ENCODE peak calls at places on chromosomes 1 and 21, in five cellular contexts. L, S, H, D and X are unnamed samples.

GRCh38 chr21:33203371-33203724 is 26.4 kb upstream of the IFNAR2 start:
- DNase-seq in H (no peak), S (no peak), L (no peak), D (no peak), X (no peak)

GRCh38 chr1:47769279-47769678 is 227.9 kb downstream of the TRABD2B start:
- DNase-seq in S (no peak), D (no peak), L (no peak), H (no peak), X (no peak)

GRCh38 chr1:15852036-15852827 is 4.7 kb downstream of the SPEN start:
- DNase-seq in D (no peak), H (no peak), S (no peak), L (no peak), X (no peak)

GRCh38 chr1:218346391-218347204 is 1.5 kb downstream of the TGFB2 start:
- DNase-seq in L (no peak), D (no peak), H (no peak), S (no peak), X (no peak)

GRCh38 chr1:225413708-225414375 is 14.0 kb downstream of the LBR start:
- DNase-seq in S (no peak), D (no peak), L (no peak), H (no peak), X (no peak)

GRCh38 chr21:41111681-41112080 is 56.3 kb upstream of the BACE2 start:
- DNase-seq in H (no peak), D (no peak), S (no peak), L (no peak), X (no peak)

GRCh38 chr1:59116920-59117542 is 179.9 kb upstream of the FGGY start:
- DNase-seq in H (no peak), L (peak), S (no peak), D (peak), X (no peak)

GRCh38 chr1:10530281-10530740 is 55.6 kb downstream of the PEX14 start:
- DNase-seq in S (no peak), H (no peak), D (peak), L (no peak), X (peak)

GRCh38 chr1:164707868-164708331 is 148.9 kb downstream of the PBX1 start:
- DNase-seq in D (no peak), H (no peak), L (no peak), S (no peak), X (no peak)

GRCh38 chr1:36453600-36454388 is 3.5 kb upstream of the OSCP1 start:
- DNase-seq in S (no peak), D (no peak), L (no peak), H (no peak), X (no peak)

GRCh38 chr1:183284086-183284485 is 98.0 kb downstream of the LAMC2 start:
- DNase-seq in S (no peak), L (no peak), H (no peak), D (no peak), X (no peak)

GRCh38 chr1:111852216-111852615 is 96.5 kb downstream of the DDX20 start:
- DNase-seq in S (no peak), L (no peak), H (no peak), D (no peak), X (no peak)

GRCh38 chr1:228141082-228141870 is 1.2 kb downstream of the GUK1 start:
- DNase-seq in S (no peak), L (no peak), H (no peak), D (no peak), X (no peak)

GRCh38 chr21:10639123-10639522 is 117.7 kb downstream of the TPTE start:
- DNase-seq in S (no peak), L (no peak), D (no peak), H (no peak), X (no peak)

GRCh38 chr1:88697503-88697902 is 13.4 kb downstream of the PKN2 start:
- DNase-seq in H (no peak), D (no peak), S (no peak), L (no peak), X (no peak)

GRCh38 chr1:6234502-6235295 is 1.1 kb downstream of the ICMT start:
- DNase-seq in S (no peak), H (no peak), D (no peak), L (no peak), X (no peak)

GRCh38 chr1:233082778-233083550 is 132.6 kb downstream of the NTPCR start:
- DNase-seq in D (no peak), H (no peak), L (no peak), S (no peak), X (no peak)

GRCh38 chr1:56297948-56298347 is 281.4 kb downstream of the PLPP3 start:
- DNase-seq in L (no peak), H (peak), D (no peak), S (no peak), X (no peak)

GRCh38 chr1:11563560-11564069 is 84.7 kb downstream of the DISP3 start:
- DNase-seq in H (no peak), S (no peak), D (no peak), L (no peak), X (peak)

GRCh38 chr1:99305626-99306025 is 41.3 kb downstream of the PLPPR4 start:
- DNase-seq in D (no peak), L (no peak), S (no peak), H (no peak), X (no peak)

GRCh38 chr1:47903723-47904122 is 93.5 kb downstream of the TRABD2B start:
- DNase-seq in D (no peak), L (no peak), S (no peak), H (no peak), X (no peak)

GRCh38 chr1:22855668-22856606 is 116.7 kb downstream of the LACTBL1 start:
- DNase-seq in H (no peak), L (no peak), S (no peak), D (no peak), X (no peak)

GRCh38 chr1:216600730-216601426 is 122.4 kb downstream of the ESRRG start:
- DNase-seq in H (peak), S (no peak), D (peak), L (peak), X (peak)

GRCh38 chr1:17994046-17994445 is 113.6 kb upstream of the IGSF21 start:
- DNase-seq in S (no peak), L (no peak), H (no peak), D (no peak), X (no peak)

GRCh38 chr21:41367598-41368360 is 6.0 kb downstream of the MX2 start:
- DNase-seq in D (no peak), L (no peak), H (no peak), S (peak), X (no peak)

GRCh38 chr1:79042117-79042516 is 35.6 kb upstream of the ADGRL4 start:
- DNase-seq in L (no peak), S (peak), H (no peak), D (no peak), X (no peak)

GRCh38 chr1:116710326-116711060 is 43.0 kb upstream of the IGSF3 start:
- DNase-seq in H (no peak), L (no peak), D (no peak), S (no peak), X (no peak)

GRCh38 chr1:62362061-62362951 is 43.1 kb upstream of the KANK4 start:
- DNase-seq in H (no peak), S (no peak), D (no peak), L (no peak), X (no peak)

GRCh38 chr21:46459356-46460112 is 843 bp downstream of the DIP2A start:
- DNase-seq in H (no peak), S (no peak), L (no peak), D (no peak), X (no peak)

GRCh38 chr1:21012937-21013336 is 163.8 kb downstream of the EIF4G3 start:
- DNase-seq in D (no peak), S (no peak), H (no peak), L (no peak), X (peak)

DNA sequence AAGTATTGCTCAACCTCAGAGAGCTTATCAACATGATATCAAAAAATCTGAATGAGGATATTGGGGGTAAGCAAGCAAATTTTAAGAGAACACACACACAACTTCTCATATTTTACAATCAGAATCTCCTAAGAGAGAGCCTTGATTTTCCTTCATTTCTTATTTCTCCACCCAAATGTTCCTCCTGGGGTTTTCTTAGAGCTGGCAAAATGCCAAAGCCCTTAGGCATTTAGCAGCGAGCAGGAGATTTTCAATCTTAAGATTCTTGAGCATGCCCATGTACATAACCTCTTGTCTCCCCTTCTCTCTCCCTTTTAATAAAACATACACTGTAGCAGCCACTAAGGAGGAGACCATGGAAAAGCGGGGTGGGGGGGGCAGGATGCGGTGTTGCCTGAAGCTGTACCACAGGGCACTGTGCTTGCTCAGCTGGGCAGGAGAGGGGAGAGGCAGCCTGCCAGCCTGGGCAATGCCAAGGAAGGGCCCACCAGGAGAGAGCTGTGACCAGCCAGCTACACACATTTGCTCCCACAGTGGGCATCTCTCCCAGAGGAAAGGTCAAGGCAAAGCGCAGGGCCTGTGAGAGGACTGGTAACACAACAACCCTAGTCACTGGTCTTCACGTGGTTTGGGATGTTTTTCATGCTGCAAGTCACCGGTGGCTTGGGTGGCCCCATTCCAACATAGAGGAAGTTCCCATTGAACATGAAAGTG is 4.3 kb downstream of the BRINP2 start:
- DNase-seq in H (no peak), S (no peak), D (no peak), L (no peak), X (no peak)
- TF ChIP-seq SUZ12 in H (no peak), S (no peak), D (no peak), L (no peak), X (no peak)

GRCh38 chr1:8013800-8014199 is 12.3 kb downstream of the ERRFI1 start:
- DNase-seq in S (no peak), D (no peak), H (no peak), L (no peak), X (no peak)

GRCh38 chr1:8015809-8016165 is 10.3 kb downstream of the ERRFI1 start:
- DNase-seq in S (no peak), H (no peak), D (no peak), L (no peak), X (no peak)

GRCh38 chr1:8014381-8014988 is 11.6 kb downstream of the ERRFI1 start:
- DNase-seq in H (no peak), S (no peak), D (no peak), L (no peak), X (no peak)

GRCh38 chr1:8016244-8017241 is 9.6 kb downstream of the ERRFI1 start:
- DNase-seq in S (no peak), D (no peak), L (no peak), H (no peak), X (no peak)

GRCh38 chr1:8015036-8015808 is 10.9 kb downstream of the ERRFI1 start:
- DNase-seq in S (peak), H (peak), D (no peak), L (no peak), X (peak)
- TF ChIP-seq SUZ12 in S (no peak), H (no peak), D (no peak), L (no peak), X (no peak)

GRCh38 chr1:235758931-235759330 is 107.8 kb downstream of the LYST start:
- DNase-seq in H (no peak), D (no peak), S (no peak), L (no peak), X (no peak)
- TF ChIP-seq SUZ12 in H (no peak), D (no peak), S (no peak), L (no peak), X (no peak)

GRCh38 chr1:181712636-181713238 is 229.4 kb downstream of the CACNA1E start:
- DNase-seq in L (no peak), S (no peak), D (no peak), H (no peak), X (no peak)
- TF ChIP-seq SUZ12 in L (no peak), S (no peak), D (no peak), H (no peak), X (no peak)

DNA sequence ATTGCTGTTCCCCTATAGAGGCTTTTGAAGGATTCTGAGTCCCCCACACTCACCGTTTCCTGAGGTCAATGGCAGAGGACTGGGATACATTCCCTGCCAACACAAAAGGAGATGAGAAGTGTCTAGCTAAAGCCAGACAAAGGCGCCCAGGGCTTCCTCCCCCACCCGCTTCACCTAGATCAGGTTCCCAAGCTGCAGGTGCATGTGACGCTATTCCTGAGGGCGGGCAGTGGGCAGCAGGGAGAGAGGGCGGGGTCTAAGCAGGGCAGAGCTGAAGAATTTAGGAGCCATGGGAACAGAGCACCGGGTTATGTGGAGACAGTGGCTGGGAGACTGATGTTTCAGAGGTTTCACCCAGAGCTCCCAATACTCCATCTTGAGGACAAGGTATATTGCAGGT is 6.0 kb upstream of the ARHGEF2 start:
- DNase-seq in H (no peak), D (no peak), L (no peak), S (no peak), X (no peak)
- TF ChIP-seq SUZ12 in H (no peak), D (no peak), L (no peak), S (no peak), X (no peak)

DNA sequence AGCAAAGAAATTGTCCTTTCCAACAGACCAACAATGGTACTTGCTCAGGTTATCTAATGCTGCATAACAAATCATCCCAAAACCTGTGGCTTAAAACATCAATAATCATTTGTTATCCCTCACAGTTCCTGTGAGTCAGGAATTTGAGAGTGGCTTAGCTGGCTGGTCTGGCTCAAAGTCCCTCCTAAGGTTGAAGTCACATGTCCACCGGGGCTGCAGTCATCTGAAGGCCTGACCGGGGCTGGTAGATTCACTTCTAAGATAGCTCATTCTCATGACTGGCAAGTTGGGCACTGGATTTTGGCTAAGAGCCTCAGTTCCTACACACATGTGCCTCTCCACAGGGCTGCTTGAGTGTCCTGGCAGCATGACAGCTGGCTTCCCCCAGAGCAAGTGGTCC is 16.9 kb downstream of the ERI3 start:
- DNase-seq in L (no peak), S (no peak), D (no peak), H (peak), X (no peak)
- TF ChIP-seq SUZ12 in L (no peak), S (no peak), D (no peak), H (no peak), X (no peak)

GRCh38 chr1:53070621-53071020 is 8.6 kb downstream of the PODN start:
- DNase-seq in L (no peak), S (no peak), D (no peak), H (no peak), X (no peak)

GRCh38 chr1:53073287-53073686 is 11.3 kb downstream of the PODN start:
- DNase-seq in S (no peak), L (no peak), D (no peak), H (no peak), X (no peak)

GRCh38 chr1:53071915-53072314 is 9.9 kb downstream of the PODN start:
- DNase-seq in L (no peak), D (no peak), H (no peak), S (no peak), X (no peak)

GRCh38 chr1:53069663-53070327 is 7.8 kb downstream of the PODN start:
- DNase-seq in S (no peak), D (no peak), H (no peak), L (no peak), X (no peak)

DNA sequence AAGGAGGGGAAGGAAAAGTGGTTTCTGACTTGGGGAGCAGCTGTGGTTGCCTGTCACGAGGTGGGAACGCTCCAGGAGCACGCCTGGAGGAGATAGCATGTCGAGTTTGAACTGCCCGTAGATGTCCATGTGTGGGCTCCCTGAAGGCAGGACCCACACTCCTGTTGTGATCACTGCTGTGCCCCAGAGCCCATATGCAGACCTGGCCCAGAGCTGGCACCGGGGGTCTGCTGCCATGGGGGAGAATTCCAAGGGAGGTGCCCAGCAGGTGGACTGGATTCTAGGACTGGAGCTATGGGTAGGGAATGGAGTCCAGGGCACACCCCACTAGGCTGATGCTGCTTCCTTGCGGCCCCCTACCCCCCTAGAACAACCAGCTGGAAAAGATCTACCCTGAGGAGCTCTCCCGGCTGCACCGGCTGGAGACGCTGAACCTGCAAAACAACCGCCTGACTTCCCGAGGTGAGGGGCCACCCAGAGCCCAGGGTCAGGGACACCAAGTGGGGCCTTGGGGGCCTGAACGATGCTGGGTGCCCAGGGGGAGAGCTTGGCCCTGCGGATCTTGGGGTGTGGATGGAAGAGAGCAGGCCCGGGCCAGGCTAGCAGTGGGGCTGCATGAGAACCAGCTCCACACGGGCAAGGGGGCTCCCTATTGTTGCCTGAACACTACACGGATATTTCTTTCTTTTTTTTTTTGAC is 9.3 kb downstream of the PODN start:
- DNase-seq in H (no peak), S (no peak), L (no peak), D (no peak), X (no peak)
- TF ChIP-seq SUZ12 in H (no peak), S (no peak), L (no peak), D (no peak), X (no peak)

GRCh38 chr1:221888218-221888617 is 146.3 kb upstream of the DUSP10 start:
- DNase-seq in H (no peak), S (no peak), L (no peak), D (no peak), X (no peak)

GRCh38 chr1:221886311-221887090 is 144.6 kb upstream of the DUSP10 start:
- DNase-seq in S (no peak), L (no peak), D (no peak), H (no peak), X (no peak)

GRCh38 chr1:221888801-221889200 is 146.9 kb upstream of the DUSP10 start:
- DNase-seq in L (no peak), S (no peak), D (no peak), H (no peak), X (no peak)

GRCh38 chr1:221887758-221888157 is 145.9 kb upstream of the DUSP10 start:
- DNase-seq in D (no peak), L (no peak), S (no peak), H (no peak), X (no peak)

DNA sequence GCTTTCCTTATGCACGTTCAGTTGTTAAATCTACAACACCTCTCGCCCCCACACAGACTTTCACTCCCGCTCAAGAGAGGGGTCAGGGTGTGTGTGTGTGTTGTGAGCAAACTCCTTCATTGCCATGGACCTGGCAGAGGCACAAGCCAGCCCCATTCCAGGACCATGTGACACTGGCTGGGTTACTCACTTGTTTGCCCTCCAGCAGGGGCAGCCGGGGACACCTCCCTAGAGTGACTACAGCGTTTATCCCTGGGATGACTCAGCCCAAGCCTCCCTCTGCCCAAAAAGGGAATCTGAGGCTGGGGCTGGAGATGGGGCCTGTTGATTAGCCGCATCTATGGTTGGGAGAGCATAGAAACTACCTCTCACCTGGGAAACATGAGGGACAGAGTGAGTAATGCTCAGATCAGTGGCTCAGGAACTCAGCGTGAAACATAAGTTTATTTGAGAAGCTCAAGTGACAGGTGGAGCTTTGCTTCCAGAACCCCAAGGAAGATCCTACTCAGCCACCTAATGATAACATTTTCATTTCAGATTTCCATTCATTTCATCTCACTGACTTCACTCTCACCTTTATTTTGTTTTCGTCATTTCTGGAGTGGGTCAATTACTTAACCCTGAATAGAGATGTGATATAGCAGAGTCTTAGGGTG is 145.3 kb upstream of the DUSP10 start:
- DNase-seq in L (peak), H (peak), S (no peak), D (peak), X (peak)
- TF ChIP-seq SUZ12 in L (no peak), H (no peak), S (no peak), D (no peak), X (no peak)

DNA sequence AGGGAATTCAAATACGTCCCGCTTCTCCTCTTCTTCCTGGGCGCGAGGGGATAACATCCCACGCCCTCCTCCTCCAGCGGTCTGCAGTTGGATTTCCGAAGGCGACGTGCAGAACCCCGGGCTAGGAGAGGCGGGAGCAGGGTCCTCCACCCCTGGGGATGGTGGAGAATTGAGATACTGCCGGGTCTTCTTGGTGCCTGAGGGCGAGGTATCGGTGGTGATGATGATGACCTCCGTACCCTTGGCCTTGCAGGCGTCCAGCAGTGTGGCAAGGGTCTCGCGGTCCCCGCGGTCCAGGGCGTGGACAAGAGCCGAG is 3.2 kb upstream of the LIX1L start:
- DNase-seq in L (no peak), H (no peak), D (no peak), S (no peak), X (no peak)
- TF ChIP-seq SUZ12 in L (no peak), H (no peak), D (no peak), S (no peak), X (no peak)